ENCODE peak calls at places on chromosomes 7 and 10, in six cellular contexts. M is A549, O is sigmoid colon, T is HepG2, F is stomach, R is tibial nerve. V is an unnamed sample.

GRCh38 chr10:61000769-61001730 is 57.1 kb upstream of the RHOBTB1 start:
- DNase-seq in M (peak; percentile 61), O (peak; percentile 62), T (peak; percentile 71), F (peak; percentile 69), R (no peak), V (no peak)

GRCh38 chr7:26278769-26279168 is 12.9 kb upstream of the SNX10 start:
- DNase-seq in M (peak; percentile 47), O (no peak), T (peak; percentile 49), F (no peak), R (no peak), V (no peak)

GRCh38 chr7:66837007-66837406 is 84.0 kb upstream of the TMEM248 start:
- DNase-seq in M (peak; percentile 75), O (peak; percentile 17), T (peak; percentile 61), F (peak; percentile 46), R (no peak), V (no peak)

GRCh38 chr10:113499066-113499465 is 53.8 kb upstream of the HABP2 start:
- DNase-seq in M (no peak), O (no peak), T (no peak), F (no peak), R (no peak), V (no peak)

GRCh38 chr7:50711271-50712175 is 71.2 kb downstream of the GRB10 start:
- DNase-seq in M (peak; percentile 55), O (peak; percentile 78), T (no peak), F (no peak), R (no peak), V (no peak)

GRCh38 chr10:47092822-47093221 is 181.6 kb downstream of the PTPN20 start:
- DNase-seq in M (no peak), O (no peak), T (no peak), F (no peak), R (no peak), V (no peak)

GRCh38 chr10:79274279-79275104 is 72.8 kb upstream of the PPIF start:
- DNase-seq in M (no peak), O (peak; percentile 98), T (no peak), F (peak; percentile 52), R (peak; percentile 75), V (peak; percentile 96)

GRCh38 chr7:42794673-42795072 is 117.2 kb downstream of the C7orf25 start:
- DNase-seq in M (no peak), O (no peak), T (no peak), F (no peak), R (no peak), V (no peak)

GRCh38 chr7:43764807-43765491 is 6.5 kb downstream of the BLVRA start:
- DNase-seq in M (peak; percentile 80), O (no peak), T (peak; percentile 71), F (no peak), R (no peak), V (peak; percentile 64)

GRCh38 chr10:131911451-131911850 is 10.6 kb downstream of the PPP2R2D start:
- DNase-seq in M (no peak), O (peak; percentile 62), T (no peak), F (no peak), R (no peak), V (no peak)

GRCh38 chr10:71548494-71548846 is 151.8 kb downstream of the CDH23 start:
- DNase-seq in M (peak; percentile 19), O (no peak), T (no peak), F (no peak), R (no peak), V (no peak)

GRCh38 chr7:73900286-73900685 is 39.3 kb downstream of the TMEM270 start:
- DNase-seq in M (no peak), O (no peak), T (no peak), F (no peak), R (no peak), V (peak; percentile 81)

GRCh38 chr10:95295031-95295755 is 4.4 kb upstream of the PDLIM1 start:
- DNase-seq in M (no peak), O (peak; percentile 69), T (no peak), F (peak; percentile 69), R (no peak), V (no peak)

GRCh38 chr10:15245530-15245929 is 77.0 kb upstream of the NMT2 start:
- DNase-seq in M (peak; percentile 34), O (no peak), T (peak; percentile 20), F (no peak), R (no peak), V (no peak)

GRCh38 chr10:100883322-100883821 is 29.4 kb upstream of the SLF2 start:
- DNase-seq in M (no peak), O (no peak), T (no peak), F (no peak), R (no peak), V (no peak)

GRCh38 chr7:157441023-157441399 is 104.2 kb downstream of the DNAJB6 start:
- DNase-seq in M (no peak), O (peak; percentile 39), T (no peak), F (no peak), R (no peak), V (no peak)

GRCh38 chr7:140655511-140656408 is 15.1 kb upstream of the DENND2A start:
- DNase-seq in M (no peak), O (peak; percentile 47), T (no peak), F (no peak), R (no peak), V (no peak)

GRCh38 chr7:140654109-140654387 is 13.4 kb upstream of the DENND2A start:
- DNase-seq in M (no peak), O (no peak), T (no peak), F (no peak), R (no peak), V (no peak)

GRCh38 chr7:140654661-140655060 is 14.0 kb upstream of the DENND2A start:
- DNase-seq in M (no peak), O (peak; percentile 27), T (no peak), F (no peak), R (no peak), V (no peak)

GRCh38 chr7:140650367-140650766 is 9.8 kb upstream of the DENND2A start:
- DNase-seq in M (no peak), O (peak; percentile 29), T (no peak), F (no peak), R (no peak), V (no peak)

DNA sequence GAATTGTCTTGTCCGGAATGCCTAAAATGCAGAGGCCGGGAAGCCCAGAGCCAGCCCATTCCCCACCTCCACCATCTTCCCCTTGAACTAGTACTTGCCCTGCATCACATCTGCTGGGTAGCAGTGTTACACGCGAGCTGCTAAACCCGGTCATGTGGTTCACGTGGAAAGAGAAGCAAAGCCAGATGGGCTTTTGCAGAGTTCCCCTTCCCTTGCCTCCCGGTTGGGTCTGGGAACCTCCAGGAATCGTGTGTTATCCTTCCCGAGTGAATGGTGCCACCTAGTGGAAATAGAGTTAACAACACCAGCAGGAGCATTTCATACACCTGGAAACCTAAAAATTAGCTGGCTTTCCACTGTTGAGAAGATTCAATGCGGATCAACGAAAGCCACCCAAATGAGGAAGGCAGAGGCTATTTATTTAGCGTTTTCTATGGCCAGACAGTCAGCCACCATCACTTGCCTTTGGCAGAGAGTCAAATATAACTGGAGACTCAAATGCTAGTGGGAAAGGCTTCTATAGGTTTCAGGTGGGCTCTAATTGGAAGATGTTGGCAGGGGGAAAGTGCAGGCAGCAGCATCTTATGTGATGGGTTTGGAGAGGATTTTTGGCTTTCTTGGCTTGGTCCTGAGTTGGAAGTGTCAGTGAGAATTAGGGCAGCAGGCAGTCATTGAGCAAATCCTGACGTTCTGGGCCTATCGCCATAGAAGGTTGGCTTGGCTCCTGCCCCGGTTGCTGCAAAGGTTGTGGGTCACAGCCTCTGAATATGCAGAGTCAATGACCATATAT is 12.9 kb upstream of the DENND2A start:
- DNase-seq in M (peak; percentile 73), O (peak; percentile 85), T (peak; percentile 61), F (peak; percentile 62), R (peak; percentile 83), V (no peak)
- TF ChIP-seq POLR2A in M (no peak), O (no peak), T (no peak), F (no peak), R (no peak), V (no peak)

DNA sequence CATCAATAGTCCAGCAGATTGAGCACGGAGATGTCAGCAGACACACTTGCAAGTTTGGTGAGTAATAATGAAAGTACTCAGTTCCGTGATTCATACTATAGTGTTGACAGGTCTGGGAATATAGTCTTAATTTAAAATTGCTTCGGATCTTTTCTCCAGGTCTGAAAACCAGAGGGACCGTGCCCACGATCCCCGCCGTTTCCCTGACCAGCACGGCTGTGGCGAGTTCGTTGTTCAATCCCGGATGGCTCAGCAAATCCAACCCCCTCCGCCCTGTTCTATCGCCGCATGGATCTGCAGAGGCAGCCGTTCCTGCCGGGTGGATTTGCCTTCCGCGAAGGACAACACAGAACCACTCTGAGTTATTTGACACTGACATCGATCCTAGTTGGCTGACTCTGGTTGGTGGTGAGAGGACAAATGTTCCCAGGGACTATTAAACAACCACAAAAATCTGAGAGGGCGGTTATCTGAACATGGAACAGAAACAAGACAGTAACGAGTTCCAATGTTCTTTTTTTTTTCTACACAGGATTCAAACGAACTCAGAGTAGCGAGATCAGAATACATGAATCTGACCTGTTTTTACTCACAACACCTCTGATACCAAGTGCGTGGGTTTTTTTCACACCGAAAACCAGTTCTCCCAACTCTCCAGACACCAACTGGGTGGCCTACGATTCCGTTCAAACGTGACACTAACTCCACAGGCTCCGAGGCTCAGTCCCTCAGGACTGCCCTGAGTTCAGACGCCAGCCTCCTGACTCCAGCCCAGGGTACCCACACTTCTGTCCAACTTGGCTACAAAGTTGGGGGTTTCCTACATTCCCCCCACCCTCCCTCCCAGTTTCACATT is 52.7 kb downstream of the RBM17 start:
- DNase-seq in M (no peak), O (no peak), T (no peak), F (no peak), R (no peak), V (no peak)
- TF ChIP-seq EP300 in M (no peak), O (no peak), T (no peak), F (no peak), R (no peak), V (no peak)

DNA sequence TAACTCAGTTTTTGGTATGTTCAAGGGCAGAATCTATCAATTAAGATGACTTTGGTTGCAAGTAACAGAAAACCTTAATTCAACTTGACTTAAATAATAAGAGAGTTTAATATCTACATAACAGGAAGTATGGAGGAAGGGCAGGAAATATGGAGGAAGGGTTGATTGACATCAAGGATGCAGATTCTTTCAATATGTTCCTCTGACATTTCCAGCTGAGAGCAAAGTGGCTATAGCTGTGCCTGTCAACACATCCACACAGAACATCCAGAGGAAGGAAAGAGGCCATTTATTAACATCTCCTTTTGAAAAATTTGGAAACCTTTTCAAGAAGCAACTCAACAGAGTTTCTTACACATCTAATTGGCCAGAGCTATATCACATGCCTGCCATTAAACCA is 19.4 kb upstream of the RALA start:
- DNase-seq in M (no peak), O (no peak), T (no peak), F (no peak), R (no peak), V (no peak)
- TF ChIP-seq POLR2A in M (no peak), O (no peak), T (no peak), F (no peak), R (no peak), V (no peak)

GRCh38 chr7:23529262-23529859 is 2.4 kb downstream of the TRA2A start:
- DNase-seq in M (no peak), O (no peak), T (no peak), F (no peak), R (no peak), V (peak; percentile 83)

GRCh38 chr7:23531794-23532489 is at the start of gene TRA2A:
- DNase-seq in M (peak; percentile 96), O (peak; percentile 99), T (peak; percentile 90), F (peak; percentile 99), R (peak; percentile 97), V (peak; percentile 99)

GRCh38 chr7:23533160-23533559 is 1.4 kb upstream of the TRA2A start:
- DNase-seq in M (no peak), O (no peak), T (no peak), F (no peak), R (no peak), V (peak; percentile 19)

GRCh38 chr7:23530901-23531793 is 634 bp downstream of the TRA2A start:
- DNase-seq in M (peak; percentile 70), O (peak; percentile 85), T (peak; percentile 35), F (peak; percentile 48), R (peak; percentile 35), V (peak; percentile 92)

GRCh38 chr7:23530355-23530754 is 1.4 kb downstream of the TRA2A start:
- DNase-seq in M (peak; percentile 47), O (no peak), T (peak; percentile 53), F (no peak), R (no peak), V (peak; percentile 77)
- TF ChIP-seq EP300 in M (no peak), O (no peak), T (no peak), F (no peak), R (no peak), V (no peak)

V was measured in esophagus muscularis mucosa.